ENCODE peak calls at places on chromosomes 3 and 15, in four cellular contexts. One of them, this sample, is unnamed.

GRCh38 chr3:123305192-123305591 is 103.4 kb downstream of the SEC22A start:
- DNase-seq in H1: no peak
- DNase-seq in trophoblast cell: no peak
- DNase-seq in neuronal stem cell: no peak
- DNase-seq in this sample: no peak

GRCh38 chr3:27615555-27615954 is 106.6 kb downstream of the EOMES start:
- DNase-seq in H1: no peak
- DNase-seq in trophoblast cell: peak; percentile 9
- DNase-seq in neuronal stem cell: no peak
- DNase-seq in this sample: no peak

GRCh38 chr3:29335438-29335837 is 54.6 kb downstream of the RBMS3 start:
- DNase-seq in H1: no peak
- DNase-seq in trophoblast cell: peak; percentile 38
- DNase-seq in neuronal stem cell: peak; percentile 6
- DNase-seq in this sample: peak; percentile 98

GRCh38 chr3:81502251-81502650 is 259.2 kb downstream of the GBE1 start:
- DNase-seq in H1: no peak
- DNase-seq in trophoblast cell: no peak
- DNase-seq in neuronal stem cell: no peak
- DNase-seq in this sample: no peak

GRCh38 chr15:60507596-60508424 is 28.9 kb upstream of the ICE2 start:
- DNase-seq in H1: no peak
- DNase-seq in trophoblast cell: peak; percentile 72
- DNase-seq in neuronal stem cell: peak; percentile 49
- DNase-seq in this sample: peak; percentile 75

GRCh38 chr3:112786002-112786590 is 60.6 kb downstream of the CD200R1L start:
- DNase-seq in H1: no peak
- DNase-seq in trophoblast cell: peak; percentile 75
- DNase-seq in neuronal stem cell: no peak
- DNase-seq in this sample: peak; percentile 47

GRCh38 chr15:29917600-29918597 is 95.6 kb upstream of the TJP1 start:
- DNase-seq in H1: no peak
- DNase-seq in trophoblast cell: no peak
- DNase-seq in neuronal stem cell: no peak
- DNase-seq in this sample: peak; percentile 85

GRCh38 chr3:39848365-39848764 is 39.0 kb downstream of the MYRIP start:
- DNase-seq in H1: no peak
- DNase-seq in trophoblast cell: no peak
- DNase-seq in neuronal stem cell: no peak
- DNase-seq in this sample: no peak

GRCh38 chr3:187750513-187751123 is 5.3 kb upstream of the BCL6 start:
- DNase-seq in H1: no peak
- DNase-seq in trophoblast cell: no peak
- DNase-seq in neuronal stem cell: peak; percentile 54
- DNase-seq in this sample: peak; percentile 86

GRCh38 chr3:60746043-60746638 is 505.1 kb downstream of the FHIT start:
- DNase-seq in H1: no peak
- DNase-seq in trophoblast cell: peak; percentile 48
- DNase-seq in neuronal stem cell: no peak
- DNase-seq in this sample: peak; percentile 11

GRCh38 chr15:61835476-61836106 is 224.7 kb downstream of the VPS13C start:
- DNase-seq in H1: peak; percentile 56
- DNase-seq in trophoblast cell: peak; percentile 65
- DNase-seq in neuronal stem cell: peak; percentile 65
- DNase-seq in this sample: peak; percentile 57

GRCh38 chr3:60226907-60227306 is 1024.3 kb downstream of the FHIT start:
- DNase-seq in H1: no peak
- DNase-seq in trophoblast cell: no peak
- DNase-seq in neuronal stem cell: no peak
- DNase-seq in this sample: no peak

GRCh38 chr3:173111321-173111720 is 29.7 kb downstream of the SPATA16 start:
- DNase-seq in H1: no peak
- DNase-seq in trophoblast cell: no peak
- DNase-seq in neuronal stem cell: no peak
- DNase-seq in this sample: no peak

GRCh38 chr3:10722921-10723320 is 93.1 kb upstream of the SLC6A11 start:
- DNase-seq in H1: no peak
- DNase-seq in trophoblast cell: no peak
- DNase-seq in neuronal stem cell: no peak
- DNase-seq in this sample: no peak

GRCh38 chr3:194987571-194988494 is 283.1 kb downstream of the XXYLT1 start:
- DNase-seq in H1: no peak
- DNase-seq in trophoblast cell: no peak
- DNase-seq in neuronal stem cell: no peak
- DNase-seq in this sample: peak; percentile 17

DNA sequence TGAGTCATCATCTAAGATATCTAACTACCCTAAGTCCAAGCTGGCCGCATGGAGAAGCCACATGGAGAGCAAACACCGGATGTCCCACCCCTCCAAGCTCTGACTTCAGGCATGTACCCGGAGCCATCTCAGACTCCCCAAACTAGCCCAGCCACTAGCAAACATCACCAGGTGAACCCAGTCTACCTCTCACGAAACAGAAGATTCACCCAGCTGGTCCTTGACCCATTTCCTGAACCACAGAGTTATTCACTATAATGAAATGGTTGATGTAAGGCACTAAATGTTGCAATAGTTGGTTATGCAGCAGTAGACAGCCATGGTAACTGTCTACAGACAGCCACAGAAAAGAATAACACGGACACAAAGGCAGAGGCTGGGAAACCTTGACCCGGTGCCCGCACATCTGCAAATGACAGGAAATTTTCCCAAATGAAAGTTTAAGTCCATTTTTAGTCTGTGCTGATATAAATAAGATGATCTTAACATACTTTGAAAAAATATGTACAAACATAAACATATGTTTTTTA is 265.5 kb upstream of the ATP10A start:
- DNase-seq in H1: no peak
- DNase-seq in trophoblast cell: peak; percentile 79
- DNase-seq in neuronal stem cell: no peak
- DNase-seq in this sample: no peak
- H2BK12ac ChIP-seq in H1: peak overlapping the region; percentile 41
- H2BK12ac ChIP-seq in trophoblast cell: no peak overlapping the region
- H2BK12ac ChIP-seq in neuronal stem cell: no peak overlapping the region
- H2BK12ac ChIP-seq in this sample: no peak overlapping the region

GRCh38 chr15:80159811-80160569 is 7.2 kb downstream of the FAH start:
- DNase-seq in H1: no peak
- DNase-seq in trophoblast cell: no peak
- DNase-seq in neuronal stem cell: no peak
- DNase-seq in this sample: peak; percentile 46

GRCh38 chr15:80160570-80161156 is 7.9 kb downstream of the FAH start:
- DNase-seq in H1: no peak
- DNase-seq in trophoblast cell: peak; percentile 71
- DNase-seq in neuronal stem cell: no peak
- DNase-seq in this sample: peak; percentile 96

GRCh38 chr15:80157215-80157614 is 4.4 kb downstream of the FAH start:
- DNase-seq in H1: no peak
- DNase-seq in trophoblast cell: no peak
- DNase-seq in neuronal stem cell: no peak
- DNase-seq in this sample: no peak

GRCh38 chr15:80161473-80162016 is 8.7 kb downstream of the FAH start:
- DNase-seq in H1: no peak
- DNase-seq in trophoblast cell: no peak
- DNase-seq in neuronal stem cell: no peak
- DNase-seq in this sample: no peak

GRCh38 chr15:80159301-80159700 is 6.5 kb downstream of the FAH start:
- DNase-seq in H1: no peak
- DNase-seq in trophoblast cell: no peak
- DNase-seq in neuronal stem cell: no peak
- DNase-seq in this sample: no peak
- H4K91ac ChIP-seq in H1: no peak overlapping the region
- H4K91ac ChIP-seq in trophoblast cell: no peak overlapping the region
- H4K91ac ChIP-seq in neuronal stem cell: no peak overlapping the region
- H4K91ac ChIP-seq in this sample: no peak overlapping the region

GRCh38 chr3:108097326-108098035 is 6.7 kb upstream of the CD47 start:
- DNase-seq in H1: no peak
- DNase-seq in trophoblast cell: no peak
- DNase-seq in neuronal stem cell: no peak
- DNase-seq in this sample: no peak

GRCh38 chr3:108093616-108094015 is 2.8 kb upstream of the CD47 start:
- DNase-seq in H1: no peak
- DNase-seq in trophoblast cell: no peak
- DNase-seq in neuronal stem cell: no peak
- DNase-seq in this sample: no peak

GRCh38 chr3:108099679-108100428 is 9.0 kb upstream of the CD47 start:
- DNase-seq in H1: no peak
- DNase-seq in trophoblast cell: no peak
- DNase-seq in neuronal stem cell: no peak
- DNase-seq in this sample: peak; percentile 26

GRCh38 chr3:108099203-108099602 is 8.4 kb upstream of the CD47 start:
- DNase-seq in H1: no peak
- DNase-seq in trophoblast cell: no peak
- DNase-seq in neuronal stem cell: no peak
- DNase-seq in this sample: peak; percentile 67

DNA sequence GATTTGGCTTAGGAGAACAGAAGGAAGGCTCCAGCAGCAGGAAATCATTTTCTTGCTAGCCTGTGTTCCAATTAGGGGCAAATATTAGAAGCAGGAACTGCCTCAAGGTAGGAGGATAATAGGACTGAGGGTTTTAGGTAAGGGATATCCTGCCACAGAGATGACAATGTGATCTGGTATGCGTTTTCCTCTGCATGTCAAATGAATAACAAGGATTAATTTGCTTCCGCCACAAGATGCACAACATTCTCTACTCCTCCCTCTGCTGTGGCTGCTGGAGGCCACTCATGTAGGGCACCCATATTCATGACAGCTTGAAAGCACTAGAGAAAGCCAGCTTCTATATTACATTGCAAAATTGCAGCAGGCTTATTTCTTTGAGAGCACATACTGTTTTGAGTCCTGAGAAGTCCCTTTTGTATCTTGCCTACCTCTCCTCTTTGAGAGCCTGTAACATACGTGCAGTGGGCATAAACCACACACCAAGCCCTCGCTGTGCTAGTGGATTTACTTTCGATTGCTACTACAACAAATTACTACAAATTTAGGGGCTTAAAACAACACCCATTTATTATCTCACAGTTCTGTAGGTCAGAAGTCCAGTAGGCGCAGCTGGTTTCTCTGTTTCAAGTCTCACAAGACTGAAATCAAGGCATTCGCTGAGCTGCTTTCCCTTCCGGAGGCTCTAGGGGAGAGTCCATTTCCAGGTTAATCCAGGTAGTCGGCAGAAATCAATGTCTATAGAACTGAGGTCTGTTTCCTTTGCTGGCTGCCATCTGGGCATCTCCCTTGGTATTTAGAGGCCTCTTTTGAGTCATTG is 5.9 kb upstream of the CD47 start:
- DNase-seq in H1: no peak
- DNase-seq in trophoblast cell: no peak
- DNase-seq in neuronal stem cell: no peak
- DNase-seq in this sample: no peak
- H3K4me3 ChIP-seq in H1: no peak overlapping the region
- H3K4me3 ChIP-seq in trophoblast cell: no peak overlapping the region
- H3K4me3 ChIP-seq in neuronal stem cell: no peak overlapping the region
- H3K4me3 ChIP-seq in this sample: no peak overlapping the region

GRCh38 chr3:19394946-19395345 is 246.6 kb downstream of the KCNH8 start:
- DNase-seq in H1: no peak
- DNase-seq in trophoblast cell: peak; percentile 14
- DNase-seq in neuronal stem cell: no peak
- DNase-seq in this sample: no peak
- H2BK12ac ChIP-seq in H1: peak overlapping the region; percentile 30
- H2BK12ac ChIP-seq in trophoblast cell: no peak overlapping the region
- H2BK12ac ChIP-seq in neuronal stem cell: no peak overlapping the region
- H2BK12ac ChIP-seq in this sample: no peak overlapping the region

DNA sequence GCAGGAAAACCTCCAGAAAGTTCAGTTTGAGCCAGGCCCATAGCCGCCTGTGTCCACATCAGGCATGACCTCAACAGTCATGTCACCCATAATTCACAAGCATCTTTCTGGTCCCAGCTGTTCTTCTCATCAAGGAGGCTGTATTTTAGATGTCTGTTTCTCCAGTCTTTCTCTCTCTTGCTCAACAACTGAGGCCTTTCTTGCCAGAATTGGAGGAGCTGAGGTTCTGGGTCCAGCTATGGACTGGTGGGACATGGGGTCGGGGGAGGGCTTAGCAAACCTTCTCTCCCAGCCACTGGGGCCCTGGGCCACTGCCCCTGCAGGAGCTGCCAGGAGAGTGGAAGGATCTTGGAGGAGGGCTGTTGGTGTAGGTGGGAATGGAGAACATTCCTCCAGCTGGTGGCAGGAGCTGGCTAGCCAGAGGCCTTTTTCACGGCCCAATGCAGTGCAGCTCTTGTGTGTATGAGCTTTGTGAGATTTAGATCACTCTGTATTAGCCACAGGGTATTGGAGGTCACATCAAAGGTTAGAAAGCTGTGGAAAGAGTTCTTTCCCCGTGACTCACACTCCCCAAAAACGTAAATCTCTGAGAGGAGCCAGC is 23.5 kb downstream of the MAGEF1 start:
- DNase-seq in H1: no peak
- DNase-seq in trophoblast cell: no peak
- DNase-seq in neuronal stem cell: no peak
- DNase-seq in this sample: peak; percentile 87
- H4K91ac ChIP-seq in H1: no peak overlapping the region
- H4K91ac ChIP-seq in trophoblast cell: peak overlapping the region; percentile 12
- H4K91ac ChIP-seq in neuronal stem cell: no peak overlapping the region
- H4K91ac ChIP-seq in this sample: peak overlapping the region; percentile 56

This sample was measured in mesenchymal stem cell.